ENCODE peak calls at places on chromosome 1, in eight cellular contexts. B, G, R, F, T, V, Q and Y are unnamed samples.

GRCh38 chr1:45446530-45446929 is 44.4 kb downstream of the TESK2 start:
- DNase-seq in B (no peak), G (no peak), R (no peak), F (no peak), T (no peak), V (no peak), Q (no peak), Y (no peak)

GRCh38 chr1:56404066-56404465 is 175.3 kb downstream of the PLPP3 start:
- DNase-seq in B (no peak), G (no peak), R (no peak), F (no peak), T (no peak), V (no peak), Q (no peak), Y (no peak)

GRCh38 chr1:206508130-206508884 is 976 bp downstream of the RASSF5 start:
- DNase-seq in B (no peak), G (no peak), R (peak; percentile 45), F (no peak), T (no peak), V (peak; percentile 75), Q (no peak), Y (no peak)

GRCh38 chr1:154957258-154957657 is 1.4 kb upstream of the PBXIP1 start:
- DNase-seq in B (no peak), G (no peak), R (peak; percentile 37), F (no peak), T (no peak), V (no peak), Q (no peak), Y (no peak)

GRCh38 chr1:215156232-215156631 is 73.7 kb downstream of the KCNK2 start:
- DNase-seq in B (no peak), G (no peak), R (no peak), F (no peak), T (no peak), V (no peak), Q (no peak), Y (no peak)

GRCh38 chr1:10295471-10296085 is 85.2 kb downstream of the KIF1B start:
- DNase-seq in B (no peak), G (no peak), R (no peak), F (no peak), T (no peak), V (no peak), Q (peak; percentile 34), Y (no peak)

GRCh38 chr1:18123467-18123992 is 15.9 kb downstream of the IGSF21 start:
- DNase-seq in B (no peak), G (no peak), R (no peak), F (no peak), T (no peak), V (no peak), Q (no peak), Y (no peak)

GRCh38 chr1:154955039-154955717 is 721 bp downstream of the PBXIP1 start:
- DNase-seq in B (peak; percentile 50), G (peak; percentile 88), R (peak; percentile 90), F (peak; percentile 29), T (peak; percentile 62), V (no peak), Q (peak; percentile 90), Y (peak; percentile 56)

GRCh38 chr1:223143760-223144248 is 756 bp upstream of the TLR5 start:
- DNase-seq in B (no peak), G (no peak), R (no peak), F (no peak), T (peak; percentile 28), V (no peak), Q (no peak), Y (no peak)

GRCh38 chr1:163361123-163361934 is 39.6 kb downstream of the NUF2 start:
- DNase-seq in B (peak; percentile 18), G (no peak), R (no peak), F (peak; percentile 22), T (no peak), V (no peak), Q (peak; percentile 48), Y (no peak)

GRCh38 chr1:32681501-32681900 is 21.1 kb downstream of the SYNC start:
- DNase-seq in B (no peak), G (no peak), R (no peak), F (no peak), T (no peak), V (no peak), Q (no peak), Y (no peak)

GRCh38 chr1:227273557-227273956 is 44.7 kb downstream of the CDC42BPA start:
- DNase-seq in B (peak; percentile 22), G (no peak), R (no peak), F (no peak), T (no peak), V (no peak), Q (peak; percentile 67), Y (no peak)

GRCh38 chr1:228015276-228016180 is 8.7 kb downstream of the WNT3A start:
- DNase-seq in B (no peak), G (no peak), R (peak; percentile 99), F (no peak), T (no peak), V (peak; percentile 32), Q (no peak), Y (no peak)

GRCh38 chr1:224065455-224065854 is 48.5 kb upstream of the FBXO28 start:
- DNase-seq in B (no peak), G (no peak), R (peak; percentile 39), F (no peak), T (no peak), V (no peak), Q (no peak), Y (no peak)

GRCh38 chr1:145983206-145983675 is 13.1 kb downstream of the TXNIP start:
- DNase-seq in B (no peak), G (no peak), R (no peak), F (no peak), T (no peak), V (no peak), Q (no peak), Y (no peak)

GRCh38 chr1:32876341-32877210 is 5.9 kb upstream of the FNDC5 start:
- DNase-seq in B (peak; percentile 62), G (no peak), R (peak; percentile 97), F (no peak), T (no peak), V (peak; percentile 86), Q (peak; percentile 65), Y (peak; percentile 75)